ENCODE peak calls at places on chromosomes 3 and 15, in four cellular contexts. B is pancreas, U is fibroblast of pulmonary artery, S is cardiac muscle cell. R is an unnamed sample.

GRCh38 chr3:125220681-125221429 is 8.3 kb upstream of the SLC12A8 start:
- DNase-seq in B (no peak), U (peak), S (peak), R (no peak)

GRCh38 chr3:132352556-132353143 is 35.4 kb downstream of the ACP3 start:
- DNase-seq in B (peak), U (peak), S (peak), R (peak)

GRCh38 chr3:62027231-62027630 is 346.1 kb downstream of the FEZF2 start:
- DNase-seq in B (no peak), U (no peak), S (no peak), R (no peak)

GRCh38 chr3:190996376-190996775 is 133.9 kb upstream of the GMNC start:
- DNase-seq in B (no peak), U (no peak), S (no peak), R (no peak)

GRCh38 chr15:58427987-58428386 is 3.8 kb upstream of the LIPC start:
- DNase-seq in B (no peak), U (no peak), S (no peak), R (no peak)

GRCh38 chr15:35548435-35548834 is 2.5 kb upstream of the DPH6 start:
- DNase-seq in B (no peak), U (no peak), S (no peak), R (no peak)

GRCh38 chr3:127699098-127699945 is 26.6 kb downstream of the ABTB1 start:
- DNase-seq in B (peak), U (no peak), S (no peak), R (peak)

GRCh38 chr15:79812536-79812935 is 84.3 kb downstream of the MTHFS start:
- DNase-seq in B (no peak), U (no peak), S (no peak), R (no peak)

GRCh38 chr3:112681822-112682325 is 40.9 kb upstream of the CCDC80 start:
- DNase-seq in B (no peak), U (peak), S (peak), R (no peak)

GRCh38 chr15:33086500-33087141 is 107.9 kb downstream of the FMN1 start:
- DNase-seq in B (no peak), U (peak), S (peak), R (no peak)

GRCh38 chr15:23072633-23073032 is 33.3 kb upstream of the TUBGCP5 start:
- DNase-seq in B (no peak), U (no peak), S (no peak), R (no peak)

GRCh38 chr15:23073890-23074631 is 34.7 kb upstream of the TUBGCP5 start:
- DNase-seq in B (peak), U (no peak), S (no peak), R (no peak)

GRCh38 chr15:23067416-23067815 is 28.0 kb upstream of the TUBGCP5 start:
- DNase-seq in B (no peak), U (no peak), S (no peak), R (no peak)

GRCh38 chr15:23065836-23066235 is 26.5 kb upstream of the TUBGCP5 start:
- DNase-seq in B (no peak), U (no peak), S (no peak), R (no peak)

DNA sequence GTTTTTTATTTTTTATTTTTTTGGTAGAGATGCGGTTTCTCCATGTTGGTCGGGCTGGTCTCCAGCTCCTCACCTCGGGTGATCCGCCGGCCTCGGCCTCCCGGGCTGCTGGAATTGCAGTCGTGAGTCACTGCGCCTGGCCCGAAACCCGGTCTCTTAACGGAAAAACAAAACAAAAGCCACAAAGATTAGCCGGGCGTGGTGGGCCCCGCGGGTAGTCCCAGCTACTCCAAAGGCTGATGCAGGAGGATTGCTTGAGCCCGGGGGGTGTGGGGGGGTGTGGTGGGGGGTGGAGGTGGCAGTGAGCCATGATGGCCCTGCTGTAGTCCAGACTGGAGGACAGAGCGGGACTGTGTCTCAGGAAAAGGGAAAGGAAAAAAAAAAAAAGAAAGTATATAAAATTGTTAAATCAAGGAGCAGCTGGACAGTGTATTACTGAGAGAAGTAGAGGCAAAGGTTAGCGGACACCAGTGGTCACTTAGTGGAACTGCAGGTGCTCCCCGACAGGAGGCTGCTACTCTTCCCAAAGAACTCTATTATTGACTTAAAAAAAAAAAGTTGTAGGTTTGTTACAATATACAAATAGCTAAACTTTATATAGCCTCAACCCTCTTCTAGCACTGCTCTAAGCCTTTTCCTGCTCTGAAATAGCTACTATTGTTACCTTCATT is 30.3 kb upstream of the TUBGCP5 start:
- DNase-seq in B (no peak), U (no peak), S (no peak), R (no peak)
- TF ChIP-seq CTCF in B (no peak), U (peak), S (no peak), R (no peak)

DNA sequence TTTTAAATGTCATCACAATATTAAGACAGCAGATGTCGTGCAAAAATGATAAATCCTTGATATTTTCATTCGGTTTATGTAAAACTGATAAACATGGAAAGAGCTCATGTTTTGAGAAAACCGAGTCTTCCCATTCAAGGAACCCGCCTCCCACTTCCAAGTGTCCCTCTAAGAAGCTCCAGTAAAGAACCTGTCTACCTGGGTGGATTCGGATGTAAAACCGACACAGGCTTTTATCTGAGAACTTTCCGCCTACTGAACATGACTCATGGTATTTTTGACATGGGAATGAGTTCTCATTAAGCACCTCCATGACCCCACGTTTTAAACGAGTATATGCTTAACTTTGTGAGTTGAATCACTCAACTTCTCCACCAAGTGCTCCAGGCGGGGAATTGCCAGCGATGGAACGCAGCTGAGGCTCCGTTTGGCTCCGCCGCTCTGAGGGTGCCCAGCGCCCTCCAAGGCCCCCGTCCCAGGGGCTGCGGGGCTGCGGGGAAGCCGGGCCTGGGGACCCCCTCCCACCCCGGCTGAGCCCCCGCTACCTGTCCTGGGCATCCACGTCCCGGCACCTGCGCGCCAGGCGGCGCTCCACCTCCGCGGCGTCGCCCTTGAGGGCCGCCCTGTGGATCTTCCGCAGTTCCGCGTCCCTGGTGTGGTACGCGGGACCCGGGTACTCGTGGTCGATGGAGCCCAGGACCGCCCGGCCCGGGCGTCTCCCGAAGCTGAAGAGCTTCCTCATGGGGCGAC is 119.9 kb downstream of the LMLN start:
- DNase-seq in B (no peak), U (peak), S (peak), R (no peak)
- TF ChIP-seq CTCF in B (no peak), U (peak), S (peak), R (no peak)

GRCh38 chr3:98263944-98264343 is at the start of gene OR5H6:
- DNase-seq in B (no peak), U (no peak), S (no peak), R (no peak)

DNA sequence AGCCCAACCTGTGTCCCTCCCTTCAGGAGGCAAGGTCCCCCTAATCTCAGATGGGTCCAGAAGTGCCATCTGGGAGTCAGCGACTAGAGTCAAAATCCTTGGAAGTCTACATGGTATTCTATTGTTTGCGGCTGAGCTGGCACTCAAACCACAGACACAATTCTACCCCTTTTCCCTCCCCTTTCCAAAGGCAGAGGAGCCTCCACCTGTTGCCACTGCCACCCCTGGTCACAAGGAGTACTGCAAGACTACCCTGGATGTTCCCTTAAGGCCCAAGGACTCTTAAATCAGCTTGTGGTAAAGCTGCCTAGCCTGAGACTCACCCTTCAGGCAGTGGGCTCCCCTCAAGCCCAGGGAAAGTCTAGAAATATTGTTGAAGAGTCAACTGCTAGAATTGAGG is 4.3 kb upstream of the OR5H6 start:
- DNase-seq in B (no peak), U (no peak), S (no peak), R (no peak)
- TF ChIP-seq CTCF in B (no peak), U (no peak), S (no peak), R (no peak)

GRCh38 chr3:123071146-123071545 is 4.3 kb downstream of the PDIA5 start:
- DNase-seq in B (no peak), U (peak), S (peak), R (no peak)
- TF ChIP-seq CTCF in B (no peak), U (peak), S (peak), R (no peak)

GRCh38 chr3:169863458-169863899 is 6.3 kb downstream of the LRRC31 start:
- DNase-seq in B (peak), U (peak), S (peak), R (peak)
- TF ChIP-seq CTCF in B (peak), U (peak), S (peak), R (peak)

DNA sequence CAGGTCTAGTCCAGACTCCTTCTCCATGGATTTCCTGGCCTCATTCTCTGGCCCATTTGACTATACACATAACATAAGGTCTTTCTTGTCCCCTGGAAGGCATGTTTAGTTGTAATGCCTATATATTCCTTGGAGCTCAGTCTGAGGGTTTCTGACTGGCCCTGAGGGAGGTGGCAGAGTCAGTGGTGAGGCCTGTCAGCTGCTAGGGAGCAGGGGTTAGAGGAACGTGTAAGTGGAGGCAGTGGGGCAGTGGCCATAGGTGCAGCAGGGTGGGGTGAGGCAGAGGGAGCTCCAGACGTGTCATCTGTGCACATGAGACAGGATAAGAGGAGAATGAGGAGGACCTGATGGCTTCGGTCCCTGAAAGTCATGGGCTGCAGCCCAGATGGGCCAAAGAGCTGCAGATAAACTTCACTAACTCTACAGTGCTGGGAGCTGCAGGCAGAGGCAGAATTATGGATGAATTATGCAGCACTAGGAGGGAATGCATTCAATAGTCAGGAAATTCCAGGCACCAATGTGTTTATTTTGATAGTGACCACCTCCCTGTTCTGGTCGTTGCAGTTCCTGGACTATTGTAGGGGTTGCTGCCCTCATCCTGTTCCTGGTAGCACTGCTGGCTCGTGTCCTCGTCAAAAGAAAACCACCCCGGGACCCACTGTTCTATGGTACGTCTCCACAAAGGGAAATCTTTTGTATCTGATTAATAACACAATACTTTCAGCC is 5.0 kb downstream of the TM6SF1 start:
- DNase-seq in B (no peak), U (peak), S (peak), R (no peak)
- TF ChIP-seq CTCF in B (no peak), U (peak), S (no peak), R (no peak)

R was measured in heart left ventricle.